ENCODE peak calls at places on chromosomes 6 and 20, in nine cellular contexts. Z, D, L, G, S, P, J, C and O are unnamed samples.

GRCh38 chr20:59627298-59627697 is 23.0 kb downstream of the PHACTR3 start:
- DNase-seq in Z (no peak), D (no peak), L (no peak), G (no peak), S (no peak), P (no peak), J (no peak), C (no peak), O (no peak)

GRCh38 chr6:149137594-149137993 is 179.9 kb upstream of the TAB2 start:
- DNase-seq in Z (no peak), D (no peak), L (no peak), G (no peak), S (peak), P (peak), J (no peak), C (no peak), O (peak)

GRCh38 chr6:11224252-11224965 is 8.1 kb downstream of the NEDD9 start:
- DNase-seq in Z (no peak), D (no peak), L (no peak), G (peak), S (no peak), P (peak), J (no peak), C (peak), O (peak)

GRCh38 chr6:7541175-7542064 is at the start of gene DSP:
- DNase-seq in Z (peak), D (peak), L (peak), G (peak), S (peak), P (no peak), J (peak), C (peak), O (no peak)

GRCh38 chr20:41380551-41381262 is 14.1 kb upstream of the EMILIN3 start:
- DNase-seq in Z (no peak), D (no peak), L (no peak), G (no peak), S (no peak), P (no peak), J (no peak), C (no peak), O (no peak)

GRCh38 chr6:43402819-43403218 is 24.5 kb upstream of the ABCC10 start:
- DNase-seq in Z (no peak), D (no peak), L (peak), G (no peak), S (peak), P (no peak), J (no peak), C (peak), O (no peak)

GRCh38 chr6:53921639-53922038 is 126.8 kb downstream of the LRRC1 start:
- DNase-seq in Z (no peak), D (no peak), L (no peak), G (no peak), S (no peak), P (no peak), J (no peak), C (no peak), O (no peak)

GRCh38 chr6:1952726-1953360 is 292.6 kb downstream of the GMDS start:
- DNase-seq in Z (no peak), D (no peak), L (no peak), G (peak), S (peak), P (peak), J (no peak), C (peak), O (peak)

GRCh38 chr20:45306431-45306982 is at the start of gene RBPJL:
- DNase-seq in Z (no peak), D (peak), L (no peak), G (no peak), S (no peak), P (no peak), J (no peak), C (no peak), O (no peak)

GRCh38 chr6:81861281-81861680 is 108.8 kb upstream of the TENT5A start:
- DNase-seq in Z (no peak), D (no peak), L (no peak), G (no peak), S (peak), P (peak), J (no peak), C (no peak), O (no peak)

GRCh38 chr20:57020364-57020763 is 246.1 kb downstream of the BMP7 start:
- DNase-seq in Z (no peak), D (no peak), L (no peak), G (no peak), S (no peak), P (no peak), J (no peak), C (no peak), O (no peak)

GRCh38 chr6:170106906-170107525 is 183.9 kb downstream of the DLL1 start:
- DNase-seq in Z (peak), D (no peak), L (no peak), G (no peak), S (no peak), P (no peak), J (peak), C (no peak), O (no peak)

GRCh38 chr6:147508871-147509608 is 550 bp downstream of the SAMD5 start:
- DNase-seq in Z (no peak), D (peak), L (peak), G (no peak), S (peak), P (no peak), J (peak), C (no peak), O (no peak)
- TF ChIP-seq CTCF in Z (no peak), D (no peak), L (no peak), G (no peak), S (no peak), P (no peak), J (peak), C (no peak), O (no peak)

DNA sequence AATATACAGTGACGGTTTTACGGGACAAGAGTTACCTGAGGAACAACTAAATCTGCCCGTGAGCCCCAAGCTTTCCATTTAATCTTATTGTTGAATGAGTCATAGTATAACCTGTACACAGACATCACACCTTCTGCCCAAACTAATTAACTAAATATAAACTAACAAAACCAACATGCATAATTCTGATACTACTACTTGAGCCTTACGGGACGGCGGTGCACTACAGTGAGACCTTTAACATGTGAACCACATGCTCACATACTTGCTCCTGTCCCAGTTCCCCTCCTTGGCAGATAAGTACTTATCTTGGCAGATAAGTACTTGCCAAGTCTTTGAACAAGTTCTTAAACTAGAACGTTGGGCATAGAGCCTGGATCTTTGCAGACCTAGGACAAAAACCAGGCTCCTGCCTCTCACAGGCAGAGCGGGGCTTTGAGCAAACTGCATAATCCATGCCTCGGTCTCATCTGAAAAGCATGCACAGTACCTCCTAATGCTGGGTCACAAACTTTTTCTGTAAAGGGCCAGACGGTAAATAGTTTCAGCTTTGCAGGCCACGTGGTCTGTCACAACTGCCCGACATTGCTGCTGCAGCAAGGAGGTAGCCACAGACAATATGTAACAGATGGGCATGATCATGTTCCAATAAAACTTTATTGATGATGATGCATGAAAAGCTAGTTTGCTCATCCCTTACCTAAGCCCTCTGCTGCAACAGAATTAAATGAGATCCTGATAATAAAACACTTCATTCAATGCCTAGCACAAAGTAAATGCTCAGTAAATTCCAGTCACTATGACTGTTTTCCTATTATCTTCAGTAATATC is 23.0 kb downstream of the ZNF217 start:
- DNase-seq in Z (no peak), D (no peak), L (no peak), G (no peak), S (no peak), P (no peak), J (no peak), C (no peak), O (no peak)
- TF ChIP-seq CTCF in Z (no peak), D (no peak), L (no peak), G (no peak), S (no peak), P (no peak), J (no peak), C (no peak), O (no peak)

GRCh38 chr6:2971420-2972218 is at the start of gene SERPINB6:
- DNase-seq in Z (peak), D (peak), L (peak), G (peak), S (peak), P (peak), J (peak), C (peak), O (peak)
- TF ChIP-seq CTCF in Z (no peak), D (no peak), L (peak), G (no peak), S (no peak), P (no peak), J (no peak), C (no peak), O (no peak)

GRCh38 chr6:56995347-56995746 is 40.4 kb downstream of the BEND6 start:
- DNase-seq in Z (no peak), D (no peak), L (no peak), G (no peak), S (peak), P (no peak), J (no peak), C (no peak), O (no peak)
- TF ChIP-seq CTCF in Z (no peak), D (no peak), L (peak), G (no peak), S (no peak), P (no peak), J (no peak), C (peak), O (no peak)

DNA sequence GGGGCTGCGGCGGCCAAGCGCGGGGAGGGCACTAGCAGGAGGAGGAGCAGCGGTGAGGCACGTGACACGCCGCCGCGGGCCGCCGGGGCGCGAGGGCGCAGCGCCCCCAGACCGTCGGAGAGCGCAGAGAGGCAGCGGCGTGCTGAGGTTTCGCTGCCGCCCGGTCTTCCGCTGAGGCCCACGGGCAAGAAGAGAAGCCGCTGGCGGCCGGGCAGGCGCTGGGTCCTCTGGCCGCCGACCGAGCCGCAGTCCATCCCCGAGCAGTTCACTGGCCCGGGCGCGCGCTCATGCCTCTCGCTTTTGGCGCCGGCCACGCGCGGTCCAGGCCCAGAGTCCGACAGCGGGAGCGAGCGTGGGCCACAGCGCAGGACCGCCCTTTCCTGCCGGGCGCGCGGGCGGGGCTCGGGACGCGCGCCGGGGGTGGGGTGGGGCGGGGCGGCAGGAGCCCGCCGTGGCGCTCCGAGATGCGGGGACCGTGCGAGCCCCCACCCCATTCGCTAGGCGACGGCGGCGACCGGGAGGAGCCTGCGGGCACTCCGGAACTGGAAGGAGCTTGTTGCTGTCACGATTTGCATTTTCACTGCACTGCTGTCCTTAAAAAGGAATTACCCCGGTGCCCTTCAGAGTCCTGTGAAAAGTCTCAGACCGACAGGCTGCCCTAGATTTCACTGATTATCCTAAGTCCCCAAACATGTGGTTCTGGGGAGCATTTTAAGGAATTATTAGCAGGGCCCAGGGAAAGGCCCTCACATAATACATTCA is at the start of gene MCUR1:
- DNase-seq in Z (peak), D (peak), L (peak), G (peak), S (peak), P (peak), J (peak), C (peak), O (peak)
- TF ChIP-seq CTCF in Z (peak), D (no peak), L (peak), G (no peak), S (no peak), P (no peak), J (peak), C (peak), O (no peak)